ENCODE peak calls at places on chromosomes 3 and 15, in ten cellular contexts. P is uterus, X is ovary, V is A549, I is gastrocnemius medialis, T is vagina, G is body of pancreas, N is heart left ventricle, D is sigmoid colon, U is stomach. L is an unnamed sample.

GRCh38 chr3:23752126-23752525 is 53.6 kb upstream of the UBE2E1 start:
- DNase-seq in P (no peak), X (no peak), V (no peak), I (no peak), T (no peak), G (no peak), N (no peak), D (no peak), U (no peak), L (no peak)

GRCh38 chr15:96331141-96331941 is 841 bp downstream of the NR2F2 start:
- DNase-seq in P (no peak), X (peak; percentile 60), V (no peak), I (no peak), T (no peak), G (no peak), N (peak; percentile 49), D (peak; percentile 76), U (no peak), L (no peak)

GRCh38 chr3:158918008-158918407 is 116.2 kb downstream of the MFSD1 start:
- DNase-seq in P (no peak), X (no peak), V (peak; percentile 15), I (no peak), T (no peak), G (peak; percentile 51), N (peak; percentile 38), D (no peak), U (peak; percentile 46), L (peak; percentile 59)

GRCh38 chr3:168121175-168121853 is 25.6 kb upstream of the GOLIM4 start:
- DNase-seq in P (no peak), X (no peak), V (no peak), I (no peak), T (no peak), G (peak; percentile 13), N (peak; percentile 40), D (peak; percentile 70), U (peak; percentile 27), L (no peak)

GRCh38 chr15:50685191-50685975 is 1.2 kb downstream of the TRPM7 start:
- DNase-seq in P (no peak), X (no peak), V (no peak), I (no peak), T (no peak), G (no peak), N (no peak), D (no peak), U (no peak), L (no peak)

GRCh38 chr3:151037746-151038145 is 47.7 kb upstream of the MED12L start:
- DNase-seq in P (peak; percentile 28), X (peak; percentile 73), V (peak; percentile 13), I (no peak), T (no peak), G (no peak), N (peak; percentile 34), D (peak; percentile 62), U (no peak), L (peak; percentile 52)

GRCh38 chr3:76267991-76268390 is 482.6 kb upstream of the ZNF717 start:
- DNase-seq in P (no peak), X (no peak), V (no peak), I (no peak), T (no peak), G (no peak), N (no peak), D (no peak), U (no peak), L (no peak)

GRCh38 chr3:191301017-191301416 is 28.2 kb upstream of the CCDC50 start:
- DNase-seq in P (no peak), X (no peak), V (no peak), I (no peak), T (no peak), G (no peak), N (no peak), D (no peak), U (no peak), L (no peak)

GRCh38 chr15:62253294-62253693 is 88.2 kb upstream of the C2CD4B start:
- DNase-seq in P (no peak), X (no peak), V (no peak), I (no peak), T (no peak), G (no peak), N (no peak), D (no peak), U (no peak), L (no peak)

GRCh38 chr3:156812521-156813335 is 13.4 kb upstream of the LEKR1 start:
- DNase-seq in P (no peak), X (no peak), V (peak; percentile 90), I (no peak), T (no peak), G (peak; percentile 50), N (no peak), D (no peak), U (no peak), L (no peak)

GRCh38 chr3:123104550-123104949 is 37.7 kb downstream of the PDIA5 start:
- DNase-seq in P (no peak), X (no peak), V (peak; percentile 36), I (no peak), T (no peak), G (no peak), N (no peak), D (no peak), U (no peak), L (no peak)

GRCh38 chr15:73464602-73465001 is 21.6 kb downstream of the REC114 start:
- DNase-seq in P (no peak), X (no peak), V (peak; percentile 43), I (no peak), T (no peak), G (no peak), N (no peak), D (no peak), U (no peak), L (no peak)

GRCh38 chr3:89584398-89584797 is 477.0 kb downstream of the EPHA3 start:
- DNase-seq in P (no peak), X (no peak), V (no peak), I (no peak), T (no peak), G (no peak), N (no peak), D (no peak), U (no peak), L (no peak)

GRCh38 chr15:25438601-25439455 is at the start of gene UBE3A:
- DNase-seq in P (peak; percentile 86), X (peak; percentile 94), V (peak; percentile 31), I (peak; percentile 83), T (peak; percentile 92), G (peak; percentile 92), N (peak; percentile 94), D (peak; percentile 95), U (peak; percentile 93), L (peak; percentile 92)
- TF ChIP-seq POLR2A in P (peak; percentile 49), X (peak; percentile 55), V (peak; percentile 59), I (peak; percentile 90), T (no peak), G (peak; percentile 76), N (no peak), D (peak; percentile 27), U (no peak), L (peak; percentile 35)

GRCh38 chr15:84629033-84629432 is 25.1 kb downstream of the WDR73 start:
- DNase-seq in P (no peak), X (no peak), V (no peak), I (no peak), T (no peak), G (no peak), N (no peak), D (no peak), U (no peak), L (no peak)

GRCh38 chr15:84634228-84634837 is 19.8 kb downstream of the WDR73 start:
- DNase-seq in P (no peak), X (no peak), V (no peak), I (no peak), T (no peak), G (no peak), N (no peak), D (no peak), U (no peak), L (no peak)

GRCh38 chr15:84631706-84632272 is 22.3 kb downstream of the WDR73 start:
- DNase-seq in P (no peak), X (no peak), V (no peak), I (no peak), T (no peak), G (no peak), N (no peak), D (no peak), U (no peak), L (peak; percentile 24)

GRCh38 chr15:84638103-84638502 is 16.0 kb downstream of the WDR73 start:
- DNase-seq in P (no peak), X (no peak), V (no peak), I (no peak), T (no peak), G (peak; percentile 33), N (no peak), D (no peak), U (no peak), L (no peak)

DNA sequence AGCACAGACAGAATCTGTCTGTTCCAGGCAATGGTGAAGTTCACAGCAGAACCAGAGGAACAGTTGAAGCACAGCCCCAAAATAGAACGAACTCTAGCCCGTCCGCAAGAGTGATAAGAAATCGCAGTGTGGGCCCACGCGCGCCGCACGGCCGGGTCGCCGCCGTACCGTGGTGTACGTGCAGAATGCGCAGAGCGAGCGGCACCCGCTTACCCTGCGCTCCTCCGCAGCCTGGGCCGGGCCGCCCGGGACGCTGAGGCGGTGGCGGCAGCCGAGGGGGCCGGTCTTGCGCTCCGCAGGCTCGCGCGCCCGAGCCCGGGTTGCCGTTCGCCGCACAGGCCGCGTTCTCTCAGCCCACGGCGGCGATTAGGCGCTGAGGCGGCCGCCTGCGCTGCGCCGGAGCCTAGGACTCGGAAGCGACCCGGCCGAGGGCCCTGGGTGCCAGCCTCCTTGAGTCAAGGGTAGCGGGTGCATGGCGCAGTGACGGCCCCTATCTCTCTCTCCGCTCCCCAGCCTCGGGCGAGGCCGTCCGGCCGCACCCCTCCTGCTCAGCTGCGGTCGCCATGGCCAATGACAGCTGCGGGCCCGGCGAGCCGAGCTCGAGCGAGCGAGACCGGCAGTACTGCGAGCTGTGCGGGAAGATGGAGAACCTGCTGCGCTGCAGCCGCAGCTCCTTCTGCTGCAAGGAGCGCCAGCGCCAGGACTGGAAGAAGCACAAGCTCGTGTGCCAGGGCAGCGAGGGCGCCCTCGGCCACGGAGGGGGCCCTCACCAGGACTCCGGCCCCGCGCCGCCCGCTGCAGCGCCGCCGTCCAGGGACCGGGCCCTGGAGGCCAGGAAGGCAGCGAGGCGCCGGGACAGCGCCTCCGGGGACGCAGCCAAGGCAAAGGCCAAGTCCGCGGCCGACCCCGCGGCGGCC is 20.5 kb downstream of the WDR73 start:
- DNase-seq in P (peak; percentile 54), X (peak; percentile 71), V (no peak), I (peak; percentile 36), T (no peak), G (peak; percentile 73), N (peak; percentile 84), D (peak; percentile 83), U (peak; percentile 77), L (peak; percentile 62)
- TF ChIP-seq POLR2A in P (no peak), X (peak; percentile 9), V (peak; percentile 35), I (peak; percentile 22), T (no peak), G (peak; percentile 76), N (no peak), D (no peak), U (no peak), L (no peak)

GRCh38 chr3:48663489-48664312 is 1.0 kb upstream of the CELSR3 start:
- DNase-seq in P (peak; percentile 94), X (peak; percentile 87), V (peak; percentile 97), I (peak; percentile 32), T (peak; percentile 93), G (peak; percentile 88), N (peak; percentile 90), D (peak; percentile 91), U (peak; percentile 89), L (peak; percentile 98)
- TF ChIP-seq POLR2A in P (peak; percentile 13), X (peak; percentile 35), V (peak; percentile 64), I (no peak), T (no peak), G (peak; percentile 41), N (no peak), D (no peak), U (no peak), L (no peak)

GRCh38 chr3:44648564-44649229 is at the start of gene ZNF35:
- DNase-seq in P (peak; percentile 63), X (peak; percentile 70), V (peak; percentile 75), I (peak; percentile 38), T (no peak), G (peak; percentile 72), N (peak; percentile 82), D (peak; percentile 85), U (peak; percentile 75), L (peak; percentile 89)
- TF ChIP-seq POLR2A in P (no peak), X (no peak), V (peak; percentile 34), I (no peak), T (no peak), G (peak; percentile 46), N (no peak), D (no peak), U (no peak), L (no peak)

L was measured in testis.